ENCODE peak calls at places on chromosomes 11 and 22, in four cellular contexts. I, F, Y and V are unnamed samples. For H3K36me3, the result is how much of the 10 kb centered on the place peaks cover.

GRCh38 chr22:50710221-50710620 is 27.8 kb upstream of the ACR start:
- DNase-seq in F (no peak), I (no peak), Y (no peak), V (no peak)

GRCh38 chr11:12248330-12248729 is 129.0 kb upstream of the PARVA start:
- DNase-seq in I (no peak), Y (peak), F (no peak), V (no peak)

GRCh38 chr11:111604392-111605009 is 2.3 kb downstream of the SIK2 start:
- DNase-seq in Y (peak), I (no peak), F (peak), V (peak)

GRCh38 chr11:80281194-80281593 is 840.4 kb upstream of the TENM4 start:
- DNase-seq in I (no peak), F (no peak), Y (no peak), V (no peak)

GRCh38 chr22:30399718-30400117 is 2.9 kb downstream of the SEC14L2 start:
- DNase-seq in Y (no peak), I (no peak), F (no peak), V (no peak)

GRCh38 chr22:26631282-26631681 is 9.5 kb downstream of the CRYBA4 start:
- DNase-seq in F (no peak), I (no peak), Y (no peak), V (no peak)

GRCh38 chr11:121767433-121767832 is 314.7 kb upstream of the SORL1-AS1 start:
- DNase-seq in I (no peak), F (peak), Y (no peak), V (no peak)

GRCh38 chr11:86954288-86955110 is 696 bp downstream of the FZD4 start:
- DNase-seq in Y (no peak), F (no peak), I (no peak), V (no peak)

GRCh38 chr11:16191212-16191851 is 165.0 kb downstream of the SOX6 start:
- DNase-seq in I (no peak), F (no peak), Y (peak), V (no peak)

GRCh38 chr11:98423933-98424332 is 596.8 kb upstream of the CNTN5 start:
- DNase-seq in I (no peak), Y (no peak), F (no peak), V (no peak)

GRCh38 chr11:64742940-64743590 is 877 bp downstream of the RASGRP2 start:
- DNase-seq in F (no peak), I (peak), Y (no peak), V (no peak)

GRCh38 chr11:124798991-124799383 is 1.2 kb downstream of the MSANTD2 start:
- DNase-seq in I (no peak), Y (no peak), F (no peak), V (peak)

GRCh38 chr11:100467821-100468508 is 219.1 kb upstream of the ARHGAP42 start:
- DNase-seq in I (no peak), Y (no peak), F (no peak), V (no peak)

GRCh38 chr11:72584293-72584921 is 89.8 kb downstream of the PDE2A start:
- DNase-seq in F (no peak), I (peak), Y (no peak), V (no peak)
- TF ChIP-seq SUZ12 in F (no peak), I (peak), Y (no peak), V (no peak)

GRCh38 chr22:42770941-42771647 is 50.4 kb upstream of the A4GALT start:
- DNase-seq in Y (no peak), I (no peak), F (no peak), V (no peak)
- H3K36me3 ChIP-seq in Y (under half), I (under half), F (under half), V (under half)

DNA sequence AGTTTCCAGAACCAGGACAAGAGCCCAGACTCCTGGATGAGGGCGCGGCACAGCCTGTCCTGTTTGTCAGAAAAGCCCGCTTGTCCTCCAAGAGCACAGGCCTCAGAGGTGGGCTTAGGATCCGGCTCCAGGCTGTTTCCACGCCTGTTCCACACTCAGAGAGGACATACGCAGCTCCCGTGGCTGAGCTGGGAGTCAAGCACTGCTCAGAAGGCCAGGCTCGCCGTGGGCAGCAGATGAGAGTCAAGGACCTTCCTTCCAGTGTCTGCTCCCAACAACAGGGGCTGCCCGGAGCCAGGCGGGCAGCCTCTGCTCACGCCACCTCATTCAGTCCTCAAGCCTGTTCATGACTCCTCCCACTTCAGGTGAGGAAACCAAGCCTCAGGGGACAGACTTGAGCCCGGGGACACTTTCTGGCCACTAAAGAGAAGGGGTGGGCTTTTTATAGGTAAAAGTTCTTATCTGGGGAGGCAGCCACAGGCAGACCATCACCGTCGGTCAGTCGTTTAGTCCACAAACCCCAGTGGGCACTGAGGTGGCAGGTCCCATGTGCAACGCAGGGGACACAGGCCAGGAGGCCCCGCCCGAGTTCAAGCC is 3.8 kb downstream of the CYB5R3 start:
- DNase-seq in I (no peak), Y (no peak), F (no peak), V (no peak)
- H3K4me3 ChIP-seq in I (no peak), Y (peak), F (peak), V (no peak)

GRCh38 chr11:19951558-19952083 is 208.7 kb downstream of the DBX1 start:
- DNase-seq in F (peak), Y (peak), I (no peak), V (peak)
- TF ChIP-seq SUZ12 in F (no peak), Y (no peak), I (no peak), V (no peak)

GRCh38 chr22:20546541-20546950 is 39.1 kb downstream of the MED15 start:
- DNase-seq in F (no peak), I (no peak), Y (no peak), V (no peak)
- H3K36me3 ChIP-seq in F (under half), I (under half), Y (under half), V (under half)

DNA sequence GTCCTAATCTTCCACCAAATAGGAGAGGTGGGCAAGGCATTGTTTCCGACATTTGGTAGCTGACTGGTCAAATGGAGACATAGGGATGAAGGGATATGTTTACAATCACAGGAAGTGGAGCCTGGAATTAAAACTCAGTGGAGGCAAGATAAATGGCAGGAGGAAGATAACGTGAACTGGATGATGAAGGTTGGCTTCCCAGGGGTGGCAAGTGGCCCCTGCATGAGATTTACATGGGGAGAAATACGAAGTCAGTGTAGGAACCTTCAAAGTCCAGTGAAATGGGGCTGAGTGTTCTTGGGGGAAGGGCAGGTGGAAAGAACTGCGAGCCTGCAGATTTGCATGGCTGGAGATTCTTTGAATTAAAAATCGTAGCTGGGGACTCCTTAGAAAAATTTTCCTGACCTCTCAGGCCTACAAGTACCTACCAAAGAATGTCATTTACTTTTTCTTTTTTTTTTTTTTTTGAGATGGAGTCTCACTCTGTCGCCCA is 724 bp upstream of the FOXRED2 start:
- DNase-seq in Y (no peak), I (no peak), F (no peak), V (no peak)
- H3K4me3 ChIP-seq in Y (no peak), I (no peak), F (peak), V (peak)